ENCODE peak calls at places on chromosome 10, in nine cellular contexts. U, L, I, C, V, M, R, S and B are unnamed samples. For H3K9me3, the result is how much of the 10 kb centered on the place peaks cover.

GRCh38 chr10:63415635-63416244 is 50.0 kb downstream of the JMJD1C start:
- DNase-seq in U (no peak), S (no peak), R (no peak), M (no peak), L (no peak), I (peak), C (no peak), V (no peak), B (no peak)

GRCh38 chr10:58806970-58807630 is 294.4 kb downstream of the BICC1 start:
- DNase-seq in I (peak), V (no peak), U (no peak), S (no peak), M (no peak), L (no peak), C (peak), R (no peak), B (no peak)

GRCh38 chr10:84424731-84425165 is 96.4 kb downstream of the CCSER2 start:
- DNase-seq in L (peak), R (peak), C (peak), M (peak), S (peak), V (peak), U (peak), I (peak), B (peak)

GRCh38 chr10:76711374-76711997 is 926.1 kb downstream of the KCNMA1 start:
- DNase-seq in V (no peak), C (no peak), M (no peak), I (no peak), R (no peak), U (no peak), L (no peak), S (peak), B (no peak)

GRCh38 chr10:119104653-119105024 is 726 bp downstream of the DENND10 start:
- DNase-seq in L (peak), R (peak), V (peak), S (peak), M (no peak), C (no peak), U (no peak), I (no peak), B (no peak)

GRCh38 chr10:3043512-3044368 is 23.6 kb upstream of the PFKP start:
- DNase-seq in L (peak), R (peak), I (peak), S (peak), U (peak), C (peak), M (peak), V (peak), B (peak)

GRCh38 chr10:59387951-59388431 is 25.6 kb upstream of the FAM13C start:
- DNase-seq in M (no peak), C (peak), U (peak), L (no peak), V (peak), S (peak), R (no peak), I (peak), B (no peak)

GRCh38 chr10:86252573-86252972 is 114.0 kb downstream of the GRID1 start:
- DNase-seq in C (no peak), U (no peak), S (no peak), M (no peak), L (no peak), R (no peak), V (no peak), I (no peak), B (no peak)

GRCh38 chr10:34507217-34507616 is 307.9 kb downstream of the PARD3 start:
- DNase-seq in V (no peak), R (no peak), S (peak), I (no peak), M (no peak), U (no peak), L (no peak), C (no peak), B (no peak)

GRCh38 chr10:86393401-86393800 is 26.8 kb upstream of the GRID1 start:
- DNase-seq in U (peak), S (no peak), M (no peak), R (no peak), C (peak), I (no peak), L (no peak), V (no peak), B (no peak)

GRCh38 chr10:121593267-121593666 is 5.0 kb downstream of the FGFR2 start:
- DNase-seq in C (no peak), R (no peak), V (no peak), S (no peak), L (no peak), M (no peak), U (no peak), I (no peak), B (no peak)

GRCh38 chr10:91745086-91745831 is 53.0 kb upstream of the TNKS2 start:
- DNase-seq in S (peak), V (peak), C (peak), M (peak), R (no peak), I (peak), U (no peak), L (no peak), B (peak)

GRCh38 chr10:115710136-115710535 is 562.9 kb downstream of the GFRA1 start:
- DNase-seq in V (no peak), C (peak), R (no peak), M (no peak), L (no peak), U (no peak), S (no peak), I (no peak), B (no peak)

GRCh38 chr10:122388287-122388997 is 13.9 kb downstream of the PLEKHA1 start:
- DNase-seq in M (no peak), U (no peak), R (no peak), S (no peak), I (peak), V (no peak), L (no peak), C (no peak), B (no peak)

GRCh38 chr10:97597778-97598177 is 8.3 kb downstream of the C10orf62 start:
- DNase-seq in C (peak), L (no peak), U (peak), V (no peak), R (no peak), S (no peak), M (peak), I (no peak), B (peak)

GRCh38 chr10:92238586-92239098 is 52.2 kb downstream of the CPEB3 start:
- DNase-seq in R (no peak), L (peak), C (peak), U (peak), M (peak), S (no peak), I (peak), V (peak), B (no peak)

GRCh38 chr10:112227331-112227961 is 43.9 kb upstream of the GPAM start:
- DNase-seq in S (no peak), M (peak), V (peak), L (no peak), I (no peak), U (peak), C (peak), R (no peak), B (no peak)

GRCh38 chr10:116226053-116226452 is 47.0 kb downstream of the GFRA1 start:
- DNase-seq in V (no peak), M (no peak), R (no peak), C (no peak), L (no peak), U (no peak), S (no peak), I (no peak), B (no peak)

GRCh38 chr10:101588879-101589278 is 758 bp downstream of the DPCD start:
- DNase-seq in I (no peak), S (no peak), L (no peak), R (no peak), V (peak), U (peak), M (peak), C (peak), B (no peak)

GRCh38 chr10:71217266-71218045 is 5.1 kb downstream of the UNC5B start:
- DNase-seq in U (peak), I (no peak), R (no peak), V (no peak), L (no peak), M (no peak), C (peak), S (peak), B (no peak)

GRCh38 chr10:130800281-130800680 is 511.2 kb downstream of the TCERG1L start:
- DNase-seq in U (no peak), I (no peak), L (no peak), R (no peak), S (no peak), C (no peak), V (no peak), M (no peak), B (no peak)

GRCh38 chr10:23432639-23433038 is 6.2 kb upstream of the OTUD1 start:
- DNase-seq in L (no peak), I (peak), V (no peak), U (no peak), C (peak), M (no peak), R (no peak), S (no peak), B (no peak)

GRCh38 chr10:48501226-48501625 is 103.6 kb downstream of the ARHGAP22 start:
- DNase-seq in V (no peak), S (no peak), R (no peak), I (no peak), C (no peak), L (peak), U (no peak), M (no peak), B (no peak)

GRCh38 chr10:129909531-129910286 is 54.4 kb downstream of the EBF3 start:
- DNase-seq in V (no peak), I (no peak), M (no peak), C (no peak), S (no peak), R (no peak), L (no peak), U (no peak), B (no peak)

GRCh38 chr10:44344727-44345126 is 40.2 kb downstream of the CXCL12 start:
- DNase-seq in R (no peak), S (no peak), U (no peak), L (no peak), V (no peak), C (no peak), M (no peak), I (no peak), B (no peak)

GRCh38 chr10:10564081-10564480 is 453.6 kb upstream of the CELF2 start:
- DNase-seq in R (no peak), I (no peak), C (peak), V (peak), U (no peak), L (no peak), M (no peak), S (peak), B (no peak)

GRCh38 chr10:93074137-93074596 is 474 bp downstream of the CYP26A1 start:
- DNase-seq in R (no peak), S (peak), L (no peak), V (no peak), U (no peak), I (peak), C (peak), M (no peak), B (no peak)

GRCh38 chr10:133006202-133006601 is 63.8 kb upstream of the CFAP46 start:
- DNase-seq in I (no peak), V (no peak), C (no peak), M (no peak), R (no peak), S (no peak), U (no peak), L (no peak), B (no peak)

GRCh38 chr10:125606406-125606805 is 76.6 kb downstream of the TEX36 start:
- DNase-seq in M (no peak), C (no peak), L (no peak), I (no peak), V (no peak), U (no peak), R (no peak), S (no peak), B (no peak)

GRCh38 chr10:31657471-31657844 is 271.2 kb downstream of the ARHGAP12 start:
- DNase-seq in S (no peak), V (peak), I (no peak), M (no peak), R (no peak), L (no peak), U (no peak), C (no peak), B (no peak)

GRCh38 chr10:81920213-81920829 is 45.3 kb downstream of the NRG3 start:
- DNase-seq in V (no peak), I (no peak), M (no peak), S (peak), L (no peak), C (no peak), U (no peak), R (no peak), B (peak)

GRCh38 chr10:113558336-113558735 is 5.5 kb downstream of the HABP2 start:
- DNase-seq in V (no peak), C (no peak), M (no peak), U (no peak), S (peak), L (no peak), R (no peak), I (no peak), B (no peak)

GRCh38 chr10:8986975-8987374 is 932.5 kb downstream of the GATA3 start:
- DNase-seq in S (no peak), R (no peak), M (no peak), V (no peak), I (no peak), C (no peak), U (no peak), L (no peak), B (no peak)

GRCh38 chr10:61301560-61301959 is 151.6 kb downstream of the TMEM26 start:
- DNase-seq in M (no peak), I (no peak), R (no peak), U (peak), C (peak), S (no peak), V (peak), L (no peak), B (no peak)

DNA sequence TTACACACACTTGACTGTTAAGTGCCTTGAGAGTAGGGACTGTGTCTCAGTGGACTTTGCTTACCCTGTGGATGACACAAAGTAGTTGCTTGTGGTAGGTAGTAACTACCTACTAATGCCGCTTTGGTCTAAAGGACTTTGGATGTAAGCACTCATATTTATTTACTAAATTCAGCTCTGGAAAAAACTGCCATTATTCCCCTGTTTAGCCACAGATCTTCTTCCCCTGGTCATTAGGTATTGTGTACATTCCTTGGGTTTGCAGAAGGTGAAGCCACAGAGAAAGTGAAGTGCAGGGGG is 2.8 kb upstream of the VDAC2 start:
- DNase-seq in M (peak), I (no peak), S (no peak), U (no peak), R (no peak), V (no peak), C (no peak), L (no peak), B (no peak)
- H3K9ac ChIP-seq in M (no peak), I (no peak), S (no peak), U (no peak), R (no peak), V (no peak), C (no peak), L (no peak), B (no peak)

DNA sequence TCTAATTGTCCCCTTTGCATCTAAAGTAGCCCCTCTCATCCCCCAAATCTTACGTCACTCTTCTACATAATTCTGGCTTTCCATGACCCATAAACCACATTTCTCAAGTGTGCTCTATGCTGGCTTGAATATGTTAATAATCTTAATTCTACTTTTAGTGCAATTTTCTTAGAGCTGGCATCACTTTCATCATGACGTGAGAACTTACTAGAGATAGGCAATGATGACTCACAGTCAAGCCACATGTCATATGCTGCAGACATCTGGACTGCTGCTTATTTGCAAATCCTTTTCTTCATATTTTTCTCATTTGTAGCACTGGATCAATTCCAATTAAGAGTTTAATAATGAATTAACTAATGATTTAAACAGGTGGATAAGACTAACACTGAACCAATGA is 260.7 kb upstream of the PRKCQ start:
- DNase-seq in U (peak), M (no peak), C (peak), I (no peak), L (no peak), S (no peak), V (peak), R (no peak), B (no peak)
- H3K9me3 ChIP-seq in U (under half), M (under half), C (under half), I (under half), L (under half), S (under half), V (under half), R (under half), B (under half)

GRCh38 chr10:6018422-6018821 is 41.1 kb upstream of the IL15RA start:
- DNase-seq in I (no peak), S (no peak), V (peak), L (peak), R (no peak), C (peak), M (no peak), U (no peak), B (no peak)

GRCh38 chr10:6019010-6019782 is 41.9 kb upstream of the IL15RA start:
- DNase-seq in I (no peak), M (no peak), C (no peak), S (no peak), U (no peak), V (no peak), R (no peak), L (no peak), B (no peak)

GRCh38 chr10:6020806-6021205 is 41.4 kb downstream of the IL2RA start:
- DNase-seq in C (no peak), S (no peak), V (peak), M (no peak), I (no peak), L (peak), U (no peak), R (no peak), B (no peak)

GRCh38 chr10:6019796-6020195 is 42.4 kb downstream of the IL2RA start:
- DNase-seq in I (no peak), V (no peak), R (no peak), U (no peak), L (no peak), M (no peak), C (no peak), S (no peak), B (no peak)

DNA sequence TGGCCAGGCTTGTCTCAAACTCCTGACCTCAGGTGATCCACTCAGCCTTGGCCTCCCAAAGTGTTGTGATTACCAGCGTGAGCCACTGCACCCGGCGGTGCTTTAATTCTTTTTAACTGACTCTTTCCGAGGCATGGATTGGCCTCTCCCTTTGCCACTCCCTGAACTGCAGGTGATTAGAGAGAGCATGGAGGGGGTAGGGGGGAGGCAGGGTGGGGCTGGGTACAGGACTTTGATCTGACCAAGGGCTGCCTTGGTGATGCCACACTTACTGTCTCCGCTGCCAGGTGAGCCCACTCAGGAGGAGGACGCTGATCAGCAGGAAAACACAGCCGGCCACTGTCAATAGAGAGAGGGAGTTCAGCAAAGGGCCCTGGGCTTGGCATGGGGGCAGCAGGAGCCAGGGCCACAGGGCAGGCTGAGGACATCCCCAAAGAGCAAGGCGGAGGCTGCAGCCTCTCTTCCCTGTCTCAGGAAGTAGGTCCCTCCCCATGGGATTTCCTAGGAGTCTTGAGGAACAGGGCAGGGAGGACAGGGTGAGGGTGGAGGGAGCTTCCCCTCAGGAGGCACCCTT is 40.5 kb upstream of the IL15RA start:
- DNase-seq in U (no peak), I (no peak), S (no peak), C (no peak), L (peak), V (no peak), M (no peak), R (no peak), B (no peak)
- H3K9ac ChIP-seq in U (no peak), I (no peak), S (no peak), C (no peak), L (no peak), V (no peak), M (no peak), R (no peak), B (no peak)

DNA sequence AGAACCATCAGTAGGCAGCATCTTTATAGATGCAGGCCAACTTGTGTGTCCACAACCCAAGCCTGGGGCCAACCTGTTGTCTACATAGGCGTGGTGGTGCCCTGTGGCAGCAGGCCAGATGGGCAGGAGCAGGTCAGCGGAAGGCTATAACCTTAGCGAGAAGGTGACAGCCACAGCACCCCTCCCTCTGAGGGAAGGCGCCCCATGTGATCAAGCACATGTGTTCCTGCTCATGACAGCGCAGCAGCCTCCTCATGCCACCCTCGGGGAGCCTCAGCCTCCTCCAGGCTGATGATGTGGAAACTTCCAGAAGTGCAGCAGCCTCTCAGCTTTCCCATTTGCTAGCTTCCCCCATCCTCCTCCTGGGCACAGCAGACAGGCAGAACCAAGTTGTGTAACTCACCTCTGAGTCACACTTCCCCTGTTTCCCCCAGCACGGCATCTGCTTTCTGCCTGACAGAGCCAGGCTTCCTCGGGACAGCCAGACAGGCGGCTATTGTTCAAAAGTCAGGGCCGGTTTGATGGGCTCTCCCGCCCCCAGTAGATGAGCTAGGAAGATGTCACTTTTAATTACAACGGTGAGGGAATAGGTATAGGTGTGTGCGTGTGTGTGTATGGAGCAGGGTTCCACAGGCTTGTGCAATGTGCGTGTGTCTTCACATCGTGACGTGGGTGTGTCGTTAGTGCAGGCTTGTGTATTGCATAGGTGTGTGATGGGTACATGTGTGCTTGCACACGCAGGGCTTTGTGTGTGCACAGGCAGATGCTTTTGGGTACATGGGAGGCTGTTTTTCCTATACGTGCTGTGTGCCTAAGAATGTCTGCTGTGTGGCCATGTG is 311.9 kb upstream of the ZMIZ1 start:
- DNase-seq in R (no peak), I (peak), V (peak), L (peak), M (peak), U (peak), S (peak), C (peak), B (no peak)
- H3K9me3 ChIP-seq in R (under half), I (under half), V (under half), L (under half), M (under half), U (under half), S (under half), C (under half), B (under half)